ENCODE peak calls at places on chromosomes 3 and 15, in seven cellular contexts. X is nucleus accumbens; E is GOT3; K is tibial artery; L is GM12865; G is WERI-Rb-1; V is stimulated activated CD4-positive, alpha-beta T cell treated with anti-CD3 and anti-CD28 coated beads, Interleukin-1b, Interleukin-23, amount 100 ng/mL, for 24 hours. P is an unnamed sample.

GRCh38 chr3:105503191-105503593 is 136.5 kb downstream of the ALCAM start:
- DNase-seq in X (no peak), E (no peak), K (no peak), L (no peak), G (no peak), V (no peak), P (no peak)

GRCh38 chr15:68369931-68370767 is 61.8 kb downstream of the ITGA11 start:
- DNase-seq in X (no peak), E (no peak), K (peak; percentile 58), L (no peak), G (no peak), V (no peak), P (no peak)

GRCh38 chr3:13882876-13883275 is 3.0 kb upstream of the WNT7A start:
- DNase-seq in X (no peak), E (no peak), K (no peak), L (no peak), G (no peak), V (no peak), P (no peak)

GRCh38 chr15:25724899-25725298 is 138.2 kb downstream of the ATP10A start:
- DNase-seq in X (no peak), E (no peak), K (peak; percentile 50), L (no peak), G (no peak), V (no peak), P (no peak)

GRCh38 chr15:74042603-74043424 is 39.5 kb downstream of the GOLGA6A start:
- DNase-seq in X (no peak), E (no peak), K (no peak), L (no peak), G (no peak), V (no peak), P (no peak)

GRCh38 chr3:47540281-47540680 is 26.8 kb upstream of the ELP6 start:
- DNase-seq in X (no peak), E (no peak), K (no peak), L (no peak), G (peak; percentile 20), V (no peak), P (no peak)

GRCh38 chr3:173891272-173892100 is 493.9 kb downstream of the NLGN1 start:
- DNase-seq in X (no peak), E (no peak), K (no peak), L (no peak), G (no peak), V (no peak), P (peak; percentile 18)

GRCh38 chr3:195768831-195769303 is 42.9 kb downstream of the MUC4 start:
- DNase-seq in X (no peak), E (no peak), K (no peak), L (no peak), G (no peak), V (no peak), P (no peak)

P was measured in NAMALWA.